ENCODE peak calls at places on chromosomes 6 and 20, in eight cellular contexts. P is choroid plexus epithelial cell; G is AG04450; D is activated T-helper 1 cell treated with anti-CD3 and anti-CD28 coated beads, Interleukin-2, amount 50 U/mL, for 16 hours; O is T follicular helper cell; M is effector memory CD4-positive, alpha-beta T cell; I is ELR; V is effector CD4-positive, alpha-beta T cell. N is an unnamed sample.

GRCh38 chr6:149877678-149878077 is 13.5 kb upstream of the LRP11 start:
- DNase-seq in M (no peak), I (no peak), V (no peak), G (no peak), P (no peak), O (no peak), D (no peak), N (no peak)

GRCh38 chr20:19815553-19815991 is 57.5 kb downstream of the RIN2 start:
- DNase-seq in V (no peak), D (no peak), I (peak; percentile 99), O (no peak), P (peak; percentile 99), G (peak; percentile 97), M (no peak), N (peak; percentile 60)

GRCh38 chr6:169131356-169131755 is 122.3 kb downstream of the THBS2 start:
- DNase-seq in I (no peak), P (no peak), M (no peak), G (no peak), O (no peak), D (no peak), V (no peak), N (no peak)

GRCh38 chr6:144286503-144287393 is 1.6 kb downstream of the UTRN start:
- DNase-seq in I (peak; percentile 97), P (peak; percentile 94), V (no peak), O (no peak), D (no peak), G (peak; percentile 83), M (no peak), N (peak; percentile 49)

GRCh38 chr6:168737481-168737880 is 296.5 kb downstream of the SMOC2 start:
- DNase-seq in P (no peak), G (no peak), V (no peak), O (no peak), I (peak; percentile 6), D (no peak), M (no peak), N (peak; percentile 38)

GRCh38 chr6:140385686-140386085 is 1011.2 kb upstream of the CITED2 start:
- DNase-seq in I (no peak), D (no peak), V (no peak), O (no peak), P (no peak), M (no peak), G (no peak), N (no peak)

GRCh38 chr6:1390071-1390804 is 862 bp downstream of the FOXF2 start:
- DNase-seq in V (no peak), O (no peak), I (peak; percentile 69), G (no peak), M (no peak), D (no peak), P (peak; percentile 79), N (peak; percentile 37)

GRCh38 chr20:37236462-37236861 is 25.2 kb downstream of the GHRH start:
- DNase-seq in M (no peak), D (no peak), O (no peak), V (no peak), I (no peak), P (no peak), G (no peak), N (no peak)

GRCh38 chr6:24287239-24287638 is 70.6 kb downstream of the DCDC2 start:
- DNase-seq in M (no peak), G (no peak), I (no peak), O (no peak), V (no peak), D (no peak), P (no peak), N (no peak)

GRCh38 chr6:89688328-89688727 is 49.8 kb upstream of the LYRM2 start:
- DNase-seq in G (no peak), I (no peak), M (no peak), O (no peak), V (no peak), D (no peak), P (no peak), N (no peak)

GRCh38 chr6:111417181-111417585 is 65.8 kb downstream of the REV3L start:
- DNase-seq in V (no peak), I (no peak), G (no peak), P (no peak), D (no peak), M (no peak), O (no peak), N (no peak)

N was measured in SK-MEL-5.